ENCODE peak calls at places on chromosomes 13 and 19, in six cellular contexts. O is esophagus muscularis mucosa, P is GM23248, E is left lung, J is heart right ventricle, H is upper lobe of right lung. M is an unnamed sample. For H3K4me1, the result is how much of the 10 kb centered on the place peaks cover.

GRCh38 chr13:49569993-49570689 is 15.2 kb downstream of the RCBTB1 start:
- DNase-seq in O (no peak), P (peak), E (no peak), J (no peak), H (no peak), M (no peak)

GRCh38 chr13:79457948-79458347 is 23.0 kb upstream of the NDFIP2 start:
- DNase-seq in O (no peak), P (peak), E (no peak), J (no peak), H (no peak), M (no peak)

GRCh38 chr13:113552786-113553540 is 31.6 kb upstream of the TFDP1 start:
- DNase-seq in O (peak), P (no peak), E (peak), J (no peak), H (peak), M (peak)

GRCh38 chr19:42250666-42251531 is 4.0 kb downstream of the ERF start:
- DNase-seq in O (no peak), P (peak), E (no peak), J (no peak), H (peak), M (peak)

GRCh38 chr19:33395561-33396550 is 22.3 kb downstream of the CEBPG start:
- DNase-seq in O (no peak), P (peak), E (peak), J (no peak), H (peak), M (no peak)

GRCh38 chr13:52001120-52001731 is 10.0 kb downstream of the ATP7B start:
- DNase-seq in O (no peak), P (peak), E (no peak), J (no peak), H (no peak), M (no peak)

GRCh38 chr13:48505597-48506091 is 27.2 kb downstream of the RCBTB2 start:
- DNase-seq in O (no peak), P (peak), E (peak), J (peak), H (no peak), M (no peak)

GRCh38 chr13:113862766-113863510 is 938 bp downstream of the GAS6 start:
- DNase-seq in O (no peak), P (peak), E (peak), J (peak), H (peak), M (no peak)

GRCh38 chr19:50890422-50891252 is 17.4 kb downstream of the KLK2 start:
- DNase-seq in O (no peak), P (peak), E (no peak), J (no peak), H (no peak), M (no peak)

GRCh38 chr13:53276265-53276664 is 247.7 kb downstream of the OLFM4 start:
- DNase-seq in O (no peak), P (no peak), E (no peak), J (no peak), H (no peak), M (no peak)

GRCh38 chr13:20713751-20714150 is 10.3 kb downstream of the IL17D start:
- DNase-seq in O (no peak), P (peak), E (no peak), J (no peak), H (no peak), M (peak)

GRCh38 chr13:76711515-76712182 is 174.6 kb downstream of the KCTD12 start:
- DNase-seq in O (no peak), P (peak), E (peak), J (peak), H (no peak), M (peak)

GRCh38 chr13:32829676-32830091 is 186.5 kb upstream of the KL start:
- DNase-seq in O (peak), P (peak), E (no peak), J (no peak), H (no peak), M (no peak)

GRCh38 chr13:82298110-82298509 is 1584.2 kb downstream of the SLITRK1 start:
- DNase-seq in O (no peak), P (no peak), E (no peak), J (no peak), H (no peak), M (no peak)

GRCh38 chr19:677601-678380 is 1.6 kb downstream of the FSTL3 start:
- DNase-seq in O (no peak), P (peak), E (no peak), J (no peak), H (peak), M (no peak)

GRCh38 chr13:40153516-40153915 is 498.1 kb downstream of the COG6 start:
- DNase-seq in O (no peak), P (no peak), E (no peak), J (no peak), H (no peak), M (no peak)

GRCh38 chr19:1618157-1619093 is 13.2 kb upstream of the UQCR11 start:
- DNase-seq in O (no peak), P (peak), E (no peak), J (peak), H (no peak), M (no peak)

GRCh38 chr13:74210693-74211393 is 76.6 kb upstream of the KLF12 start:
- DNase-seq in O (no peak), P (peak), E (no peak), J (no peak), H (no peak), M (peak)

GRCh38 chr19:13953021-13953531 is 767 bp downstream of the DCAF15 start:
- DNase-seq in O (no peak), P (peak), E (no peak), J (peak), H (no peak), M (no peak)

GRCh38 chr19:55454787-55455243 is 6.6 kb downstream of the ISOC2 start:
- DNase-seq in O (no peak), P (peak), E (no peak), J (no peak), H (no peak), M (no peak)

DNA sequence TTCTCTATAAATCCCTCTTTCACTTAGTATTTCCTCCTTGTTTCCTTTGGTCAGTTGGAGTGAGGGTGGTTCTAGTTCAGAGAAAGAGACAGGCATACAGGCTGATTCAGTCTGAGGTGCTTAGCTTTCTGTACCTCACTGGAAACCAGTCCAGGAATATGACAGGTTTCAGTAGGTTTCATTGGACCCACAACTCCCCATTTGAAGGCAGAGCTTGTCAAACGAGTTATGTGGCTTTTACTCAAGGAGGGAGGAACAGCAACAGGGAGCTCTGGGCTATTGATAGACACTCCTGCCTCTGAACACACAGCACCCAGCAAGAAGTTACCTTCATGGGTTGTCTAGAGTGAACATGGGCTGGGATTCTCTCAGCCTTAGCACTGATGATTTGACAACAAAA is 14.5 kb downstream of the ACTN4 start:
- DNase-seq in O (no peak), P (no peak), E (no peak), J (no peak), H (no peak), M (no peak)
- H3K4me1 ChIP-seq in O (half or more), P (half or more), E (half or more), J (half or more), H (half or more), M (under half)

GRCh38 chr19:10421981-10422461 is 1.7 kb downstream of the PDE4A start:
- DNase-seq in O (no peak), P (no peak), E (no peak), J (no peak), H (no peak), M (no peak)

GRCh38 chr19:10421240-10421948 is 1.1 kb downstream of the PDE4A start:
- DNase-seq in O (no peak), P (no peak), E (no peak), J (no peak), H (no peak), M (no peak)

GRCh38 chr19:10427169-10427568 is 6.8 kb downstream of the PDE4A start:
- DNase-seq in O (no peak), P (no peak), E (no peak), J (no peak), H (no peak), M (no peak)

GRCh38 chr19:10422846-10423245 is 2.5 kb downstream of the PDE4A start:
- DNase-seq in O (no peak), P (no peak), E (no peak), J (no peak), H (no peak), M (no peak)

DNA sequence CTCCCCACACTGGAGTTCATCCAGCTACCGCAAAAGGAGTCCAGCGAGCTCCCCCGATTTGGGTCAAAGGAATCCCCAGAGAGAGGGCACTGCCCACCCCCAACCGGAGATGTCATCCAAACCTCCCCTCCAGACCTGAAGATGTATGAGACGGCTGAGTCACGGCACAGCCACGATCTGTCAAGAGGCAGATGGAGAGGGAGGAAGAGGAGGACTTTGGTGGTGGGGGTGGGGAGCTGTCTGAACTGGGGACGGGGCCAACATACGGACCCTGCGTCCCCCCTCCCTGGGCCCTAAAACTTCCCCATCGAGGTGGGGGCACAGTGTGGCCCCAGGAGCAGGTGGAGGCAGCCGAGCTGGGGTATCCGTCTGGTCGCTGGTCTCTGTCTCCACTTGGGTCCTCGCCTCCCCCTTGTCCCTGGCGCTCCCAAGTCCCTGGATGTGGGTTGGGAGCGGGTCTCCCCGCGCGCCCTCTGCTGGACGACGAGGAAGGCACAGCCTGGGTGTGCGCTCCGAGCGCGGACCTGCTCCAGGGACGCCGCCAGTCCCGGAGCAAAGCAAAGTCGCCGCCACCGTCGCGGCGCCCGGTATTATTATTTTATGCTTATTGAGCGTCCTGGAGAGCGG is 3.8 kb downstream of the PDE4A start:
- DNase-seq in O (no peak), P (peak), E (peak), J (peak), H (peak), M (peak)
- H3K4me3 ChIP-seq in O (peak), P (peak), E (peak), J (peak), H (peak), M (peak)

GRCh38 chr13:38898481-38898880 is 92.2 kb downstream of the STOML3 start:
- DNase-seq in O (no peak), P (no peak), E (no peak), J (no peak), H (no peak), M (no peak)

GRCh38 chr13:38902551-38902950 is 88.1 kb downstream of the STOML3 start:
- DNase-seq in O (no peak), P (no peak), E (no peak), J (no peak), H (no peak), M (no peak)

GRCh38 chr13:38899581-38899980 is 91.0 kb downstream of the STOML3 start:
- DNase-seq in O (no peak), P (no peak), E (no peak), J (no peak), H (no peak), M (no peak)

GRCh38 chr13:38897521-38897920 is 93.1 kb downstream of the STOML3 start:
- DNase-seq in O (no peak), P (no peak), E (no peak), J (no peak), H (no peak), M (no peak)

GRCh38 chr13:38900188-38900587 is 90.4 kb downstream of the STOML3 start:
- DNase-seq in O (no peak), P (peak), E (no peak), J (no peak), H (no peak), M (no peak)
- H3K4me1 ChIP-seq in O (under half), P (under half), E (under half), J (under half), H (under half), M (under half)

GRCh38 chr19:16325671-16326400 is 1.2 kb downstream of the KLF2 start:
- DNase-seq in O (no peak), P (peak), E (peak), J (no peak), H (peak), M (no peak)

GRCh38 chr19:16327131-16327450 is 2.5 kb downstream of the KLF2 start:
- DNase-seq in O (no peak), P (peak), E (no peak), J (no peak), H (peak), M (no peak)

GRCh38 chr19:16325161-16325527 is 518 bp downstream of the KLF2 start:
- DNase-seq in O (no peak), P (peak), E (peak), J (no peak), H (peak), M (no peak)

GRCh38 chr19:16327501-16327900 is 2.9 kb downstream of the KLF2 start:
- DNase-seq in O (no peak), P (peak), E (no peak), J (no peak), H (no peak), M (no peak)

DNA sequence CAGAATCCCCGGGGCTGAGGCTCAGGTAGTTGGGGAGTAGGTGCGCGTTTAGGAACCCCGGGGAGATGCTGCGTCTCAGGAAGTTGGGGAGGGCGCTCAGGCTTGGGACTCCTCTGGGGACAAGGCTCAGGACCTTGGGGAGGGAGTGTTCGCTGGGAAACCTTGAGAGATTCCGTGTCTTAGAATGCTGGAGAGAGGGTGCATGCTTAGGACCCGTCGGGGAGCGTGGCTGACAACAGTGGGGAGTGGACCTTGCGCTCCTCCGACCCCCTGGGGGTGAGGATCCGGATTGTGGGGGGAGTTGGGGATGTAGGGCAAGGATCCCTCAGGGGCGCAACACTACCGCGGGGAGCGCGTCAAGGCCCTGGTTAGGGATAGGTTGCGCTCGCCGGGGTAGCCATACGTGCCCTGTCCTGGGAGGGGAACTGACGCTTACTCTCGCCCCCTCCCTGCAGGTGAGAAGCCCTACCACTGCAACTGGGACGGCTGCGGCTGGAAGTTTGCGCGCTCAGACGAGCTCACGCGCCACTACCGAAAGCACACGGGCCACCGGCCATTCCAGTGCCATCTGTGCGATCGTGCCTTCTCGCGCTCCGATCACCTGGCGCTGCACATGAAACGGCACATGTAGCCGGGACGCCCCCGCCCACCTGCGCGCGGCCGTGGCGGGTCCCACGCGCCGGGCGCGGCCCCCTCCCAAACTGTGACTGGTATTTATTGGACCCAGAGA is 1.9 kb downstream of the KLF2 start:
- DNase-seq in O (no peak), P (peak), E (no peak), J (no peak), H (peak), M (no peak)
- H3K4me3 ChIP-seq in O (peak), P (peak), E (peak), J (peak), H (peak), M (peak)

DNA sequence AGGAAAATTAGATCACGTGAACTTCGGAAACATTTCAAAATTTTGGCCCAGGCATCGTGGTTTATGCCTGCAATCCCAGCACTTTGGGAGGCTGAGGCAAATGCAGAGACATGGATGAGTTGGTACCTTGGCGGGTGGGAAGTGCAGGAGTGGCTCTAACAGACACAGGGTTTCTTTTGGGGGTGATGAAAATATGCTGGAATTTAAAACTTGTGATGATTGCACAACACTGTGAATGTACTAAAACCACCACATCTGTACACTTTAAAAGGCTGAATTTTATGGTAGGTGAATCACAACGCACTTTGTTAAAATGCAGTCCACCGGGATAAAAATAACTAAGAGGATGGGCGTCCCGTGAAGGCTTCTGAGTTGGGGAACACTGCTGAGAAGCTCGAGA is 47.2 kb downstream of the MLLT1 start:
- DNase-seq in O (no peak), P (peak), E (no peak), J (no peak), H (no peak), M (no peak)
- H3K4me1 ChIP-seq in O (half or more), P (under half), E (under half), J (half or more), H (half or more), M (under half)

GRCh38 chr19:30287973-30288372 is 84.2 kb upstream of the ZNF536 start:
- DNase-seq in O (no peak), P (no peak), E (no peak), J (no peak), H (no peak), M (no peak)
- H3K4me3 ChIP-seq in O (no peak), P (no peak), E (no peak), J (no peak), H (no peak), M (no peak)

GRCh38 chr19:5127710-5128109 is 158.8 kb downstream of the KDM4B start:
- DNase-seq in O (no peak), P (no peak), E (no peak), J (no peak), H (no peak), M (no peak)

GRCh38 chr19:5128932-5129389 is 160.0 kb downstream of the KDM4B start:
- DNase-seq in O (no peak), P (peak), E (no peak), J (no peak), H (no peak), M (peak)

GRCh38 chr19:5129691-5130090 is 160.8 kb downstream of the KDM4B start:
- DNase-seq in O (no peak), P (no peak), E (no peak), J (no peak), H (no peak), M (no peak)

GRCh38 chr19:5126498-5127223 is 157.7 kb downstream of the KDM4B start:
- DNase-seq in O (no peak), P (no peak), E (no peak), J (no peak), H (no peak), M (no peak)

DNA sequence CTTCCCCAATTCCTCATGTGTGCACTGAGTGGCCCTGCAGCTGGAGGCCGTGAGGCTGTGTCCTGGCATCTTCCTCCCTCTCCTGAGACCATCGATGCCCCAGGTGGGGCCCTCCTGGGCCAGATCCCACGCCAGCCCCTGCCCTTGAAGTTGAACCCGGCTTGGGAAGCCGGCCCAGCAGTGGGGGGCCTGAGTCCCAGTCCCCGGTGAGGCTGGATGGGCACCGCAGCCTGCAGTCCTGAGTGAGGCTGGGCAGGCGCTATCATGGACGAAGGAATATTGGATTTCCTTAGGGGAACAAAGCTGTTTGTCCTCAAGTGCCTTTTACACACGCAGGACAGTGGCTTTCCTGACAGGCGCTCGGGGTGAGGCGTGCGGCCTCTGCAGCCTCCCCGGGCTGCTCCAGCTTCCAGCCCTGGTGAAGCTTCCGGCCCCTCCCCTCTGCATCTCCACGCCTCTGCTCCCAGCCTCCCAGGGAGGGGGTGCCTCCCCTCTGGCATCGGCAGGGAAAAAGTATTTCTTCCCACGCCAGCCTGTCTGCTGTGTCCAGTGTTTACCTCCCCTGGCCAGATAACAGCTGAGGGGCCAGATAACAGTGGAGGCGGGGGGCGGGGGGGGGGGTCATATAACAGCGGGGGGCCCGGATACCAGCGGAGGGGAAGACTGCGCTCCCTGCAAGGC is 159.5 kb downstream of the KDM4B start:
- DNase-seq in O (no peak), P (peak), E (no peak), J (peak), H (no peak), M (peak)
- H3K4me1 ChIP-seq in O (under half), P (under half), E (under half), J (under half), H (under half), M (under half)